ENCODE peak calls at places on chromosomes 3 and 15, in four cellular contexts. One of them, this sample, is unnamed.

GRCh38 chr3:188911033-188911850 is 260.5 kb upstream of the TPRG1 start:
- DNase-seq in coronary artery: no peak
- DNase-seq in lung: no peak
- DNase-seq in T-helper 1 cell: no peak
- DNase-seq in this sample: no peak

GRCh38 chr15:31016446-31016915 is 25.1 kb upstream of the MTMR10 start:
- DNase-seq in lung: no peak
- DNase-seq in T-helper 1 cell: no peak
- DNase-seq in coronary artery: no peak
- DNase-seq in this sample: peak

GRCh38 chr15:41661529-41662225 is 1.5 kb downstream of the MGA start:
- DNase-seq in coronary artery: peak
- DNase-seq in lung: peak
- DNase-seq in T-helper 1 cell: peak
- DNase-seq in this sample: peak

GRCh38 chr3:52205727-52206372 is 7.9 kb downstream of the ALAS1 start:
- DNase-seq in coronary artery: no peak
- DNase-seq in lung: peak
- DNase-seq in T-helper 1 cell: no peak
- DNase-seq in this sample: no peak

GRCh38 chr15:33091983-33092688 is 102.4 kb downstream of the FMN1 start:
- DNase-seq in T-helper 1 cell: peak
- DNase-seq in lung: no peak
- DNase-seq in coronary artery: no peak
- DNase-seq in this sample: no peak

GRCh38 chr15:67165653-67166260 is 88.7 kb downstream of the AAGAB start:
- DNase-seq in coronary artery: no peak
- DNase-seq in T-helper 1 cell: no peak
- DNase-seq in lung: no peak
- DNase-seq in this sample: no peak

GRCh38 chr3:6254490-6254889 is 606.4 kb upstream of the GRM7 start:
- DNase-seq in coronary artery: no peak
- DNase-seq in lung: no peak
- DNase-seq in T-helper 1 cell: no peak
- DNase-seq in this sample: no peak

GRCh38 chr3:128923607-128924385 is 44.4 kb downstream of the ACAD9 start:
- DNase-seq in T-helper 1 cell: no peak
- DNase-seq in lung: no peak
- DNase-seq in coronary artery: no peak
- DNase-seq in this sample: no peak

GRCh38 chr15:38707802-38708671 is 143.4 kb upstream of the RASGRP1 start:
- DNase-seq in coronary artery: peak
- DNase-seq in T-helper 1 cell: no peak
- DNase-seq in lung: no peak
- DNase-seq in this sample: peak

GRCh38 chr15:73686781-73687256 is 2.6 kb downstream of the CD276 start:
- DNase-seq in T-helper 1 cell: no peak
- DNase-seq in lung: no peak
- DNase-seq in coronary artery: no peak
- DNase-seq in this sample: no peak

GRCh38 chr3:136750209-136750921 is 1.8 kb downstream of the STAG1 start:
- DNase-seq in lung: no peak
- DNase-seq in coronary artery: no peak
- DNase-seq in T-helper 1 cell: no peak
- DNase-seq in this sample: no peak

GRCh38 chr3:32089476-32089875 is 16.9 kb upstream of the GPD1L start:
- DNase-seq in T-helper 1 cell: no peak
- DNase-seq in coronary artery: no peak
- DNase-seq in lung: no peak
- DNase-seq in this sample: no peak

GRCh38 chr3:197371521-197372075 is 73.2 kb upstream of the DLG1 start:
- DNase-seq in T-helper 1 cell: no peak
- DNase-seq in coronary artery: no peak
- DNase-seq in lung: no peak
- DNase-seq in this sample: no peak

GRCh38 chr15:40372966-40373365 is 9.6 kb upstream of the KNSTRN start:
- DNase-seq in lung: no peak
- DNase-seq in coronary artery: no peak
- DNase-seq in T-helper 1 cell: no peak
- DNase-seq in this sample: no peak

GRCh38 chr3:42182555-42182954 is 83.4 kb downstream of the CCK start:
- DNase-seq in lung: no peak
- DNase-seq in T-helper 1 cell: no peak
- DNase-seq in coronary artery: no peak
- DNase-seq in this sample: no peak

GRCh38 chr3:157782236-157782635 is 279.0 kb upstream of the VEPH1 start:
- DNase-seq in lung: no peak
- DNase-seq in T-helper 1 cell: no peak
- DNase-seq in coronary artery: no peak
- DNase-seq in this sample: no peak

GRCh38 chr15:74257623-74258022 is 21.5 kb downstream of the CCDC33 start:
- DNase-seq in lung: no peak
- DNase-seq in T-helper 1 cell: no peak
- DNase-seq in coronary artery: no peak
- DNase-seq in this sample: no peak

GRCh38 chr3:195069501-195070251 is 201.3 kb downstream of the XXYLT1 start:
- DNase-seq in coronary artery: no peak
- DNase-seq in lung: no peak
- DNase-seq in T-helper 1 cell: no peak
- DNase-seq in this sample: no peak

GRCh38 chr15:51735611-51736010 is 1.8 kb downstream of the LYSMD2 start:
- DNase-seq in T-helper 1 cell: no peak
- DNase-seq in lung: no peak
- DNase-seq in coronary artery: no peak
- DNase-seq in this sample: no peak

GRCh38 chr3:100216713-100217112 is 44.1 kb upstream of the TBC1D23 start:
- DNase-seq in lung: no peak
- DNase-seq in coronary artery: no peak
- DNase-seq in T-helper 1 cell: no peak
- DNase-seq in this sample: no peak

GRCh38 chr15:95910643-95911212 is 419.8 kb upstream of the NR2F2 start:
- DNase-seq in lung: no peak
- DNase-seq in coronary artery: no peak
- DNase-seq in T-helper 1 cell: no peak
- DNase-seq in this sample: no peak

GRCh38 chr15:83685864-83686263 is 31.9 kb downstream of the ADAMTSL3 start:
- DNase-seq in lung: no peak
- DNase-seq in T-helper 1 cell: no peak
- DNase-seq in coronary artery: no peak
- DNase-seq in this sample: no peak

GRCh38 chr15:96331942-96332853 is 1.7 kb downstream of the NR2F2 start:
- DNase-seq in coronary artery: peak
- DNase-seq in T-helper 1 cell: no peak
- DNase-seq in lung: no peak
- DNase-seq in this sample: no peak

This sample was measured in mucosa of gallbladder.